ENCODE peak calls at places on chromosomes 7 and 10, in seven cellular contexts. X is hepatocyte, P is astrocyte, C is pancreas, M is left ventricle myocardium inferior, U is Peyer's patch, S is ovary. G is an unnamed sample. For H3K4me1, the result is how much of the 10 kb centered on the place peaks cover.

GRCh38 chr7:88888684-88889083 is 93.1 kb upstream of the TEX47 start:
- DNase-seq in X (no peak), P (no peak), C (no peak), M (no peak), U (no peak), S (no peak), G (no peak)

GRCh38 chr10:36492590-36493510 is 632.5 kb upstream of the ANKRD30A start:
- DNase-seq in X (no peak), P (peak), C (no peak), M (no peak), U (no peak), S (no peak), G (no peak)

GRCh38 chr10:4384254-4384653 is 441.8 kb upstream of the AKR1E2 start:
- DNase-seq in X (no peak), P (peak), C (no peak), M (no peak), U (no peak), S (no peak), G (no peak)

GRCh38 chr7:108008827-108009226 is 5.9 kb upstream of the LAMB1 start:
- DNase-seq in X (no peak), P (no peak), C (no peak), M (no peak), U (no peak), S (no peak), G (no peak)

GRCh38 chr7:155693826-155694225 is 49.4 kb downstream of the RBM33 start:
- DNase-seq in X (no peak), P (no peak), C (no peak), M (no peak), U (no peak), S (no peak), G (no peak)

GRCh38 chr10:70575486-70575873 is 27.1 kb downstream of the PRF1 start:
- DNase-seq in X (no peak), P (peak), C (no peak), M (no peak), U (no peak), S (no peak), G (no peak)

GRCh38 chr10:77334501-77334900 is 303.1 kb downstream of the KCNMA1 start:
- DNase-seq in X (no peak), P (no peak), C (no peak), M (no peak), U (no peak), S (no peak), G (no peak)

GRCh38 chr7:102068846-102069245 is 217.8 kb upstream of the SH2B2 start:
- DNase-seq in X (no peak), P (no peak), C (no peak), M (no peak), U (no peak), S (no peak), G (no peak)

GRCh38 chr7:129273936-129274335 is 49.1 kb downstream of the AHCYL2 start:
- DNase-seq in X (no peak), P (no peak), C (no peak), M (no peak), U (no peak), S (no peak), G (no peak)

GRCh38 chr10:61950449-61951143 is 49.1 kb downstream of the ARID5B start:
- DNase-seq in X (no peak), P (no peak), C (no peak), M (no peak), U (no peak), S (no peak), G (no peak)

DNA sequence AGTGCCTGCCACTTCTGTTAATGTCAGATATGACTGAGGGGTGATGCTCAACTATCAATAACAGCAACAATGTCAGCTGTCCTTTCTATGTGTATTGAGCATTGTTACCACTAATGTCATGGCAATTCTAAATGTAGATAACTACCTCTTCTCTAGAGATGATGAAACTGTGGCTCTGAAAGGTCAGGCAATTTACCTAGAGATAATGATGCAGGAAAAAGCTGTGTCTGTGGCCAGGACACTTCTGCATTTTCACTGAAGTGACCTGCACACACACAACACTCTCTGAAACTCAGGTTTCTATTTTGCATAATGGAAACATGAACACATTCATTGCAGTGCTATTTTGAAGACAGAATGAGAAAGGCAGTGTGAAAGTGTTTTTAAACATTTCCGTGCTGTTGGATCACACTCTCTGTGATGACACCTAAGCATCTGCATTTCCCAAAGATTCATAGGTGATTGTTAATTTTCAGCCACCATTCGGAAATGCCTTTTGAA is 148.2 kb downstream of the KCND2 start:
- DNase-seq in X (no peak), P (no peak), C (no peak), M (no peak), U (no peak), S (no peak), G (no peak)
- H3K4me3 ChIP-seq in X (no peak), P (no peak), C (no peak), M (no peak), U (no peak), S (no peak), G (no peak)

GRCh38 chr10:101011517-101012423 is 12.2 kb downstream of the LZTS2 start:
- DNase-seq in X (peak), P (no peak), C (no peak), M (no peak), U (no peak), S (no peak), G (no peak)
- TF ChIP-seq CTCF in X (peak), P (peak), C (no peak), M (peak), U (peak), S (no peak), G (peak)

GRCh38 chr10:88389456-88389855 is 193.7 kb downstream of the RNLS start:
- DNase-seq in X (peak), P (no peak), C (peak), M (no peak), U (peak), S (peak), G (no peak)
- H3K4me1 ChIP-seq in X (under half), P (under half), C (under half), M (under half), U (under half), S (under half), G (under half)

GRCh38 chr10:99426689-99427088 is 3.7 kb downstream of the GOT1 start:
- DNase-seq in X (no peak), P (no peak), C (no peak), M (no peak), U (no peak), S (no peak), G (no peak)
- H3K4me3 ChIP-seq in X (no peak), P (no peak), C (no peak), M (peak), U (no peak), S (no peak), G (no peak)

DNA sequence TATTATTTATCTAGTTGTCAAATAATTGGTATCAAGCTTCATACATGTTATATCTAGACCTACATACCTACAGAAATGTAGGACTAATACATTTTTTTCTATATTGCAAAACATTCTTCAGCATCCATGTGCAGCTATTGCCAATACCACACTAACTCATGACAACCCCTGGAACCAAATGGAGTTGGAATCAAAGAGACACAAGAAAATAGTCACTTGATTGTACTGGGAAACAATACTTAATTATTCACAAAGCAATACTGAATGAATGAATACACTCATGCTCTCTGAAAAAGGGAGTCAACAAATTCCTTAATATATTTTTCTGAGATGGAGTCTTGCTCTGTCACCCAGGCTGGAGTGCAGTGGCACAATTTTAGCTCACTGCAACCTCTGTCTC is 10.4 kb upstream of the CFAP43 start:
- DNase-seq in X (no peak), P (no peak), C (no peak), M (no peak), U (no peak), S (no peak), G (no peak)
- TF ChIP-seq CTCF in X (no peak), P (no peak), C (no peak), M (no peak), U (no peak), S (no peak), G (no peak)

GRCh38 chr7:149856-150636 is 42.3 kb upstream of the FAM20C start:
- DNase-seq in X (peak), P (no peak), C (no peak), M (peak), U (peak), S (peak), G (peak)
- H3K4me1 ChIP-seq in X (under half), P (under half), C (under half), M (under half), U (under half), S (under half), G (under half)